ENCODE peak calls at places on chromosomes 12 and 14, in five cellular contexts. One of them, this sample, is unnamed.

GRCh38 chr12:93041416-93041815 is 112.3 kb upstream of the EEA1 start:
- DNase-seq in mesenchymal stem cell: no peak
- DNase-seq in IMR-90: no peak
- DNase-seq in H1: no peak
- DNase-seq in trophoblast cell: no peak
- DNase-seq in this sample: no peak

GRCh38 chr12:8819676-8819980 is 2.8 kb upstream of the A2ML1 start:
- DNase-seq in mesenchymal stem cell: no peak
- DNase-seq in IMR-90: peak
- DNase-seq in H1: no peak
- DNase-seq in trophoblast cell: peak
- DNase-seq in this sample: no peak

GRCh38 chr12:45343269-45344051 is 127.6 kb downstream of the ANO6 start:
- DNase-seq in mesenchymal stem cell: peak
- DNase-seq in IMR-90: peak
- DNase-seq in H1: no peak
- DNase-seq in trophoblast cell: peak
- DNase-seq in this sample: no peak

GRCh38 chr14:46819117-46819516 is 167.5 kb upstream of the RPL10L start:
- DNase-seq in mesenchymal stem cell: no peak
- DNase-seq in IMR-90: no peak
- DNase-seq in H1: no peak
- DNase-seq in trophoblast cell: no peak
- DNase-seq in this sample: no peak

GRCh38 chr14:104431929-104432541 is 147.5 kb upstream of the C14orf180 start:
- DNase-seq in mesenchymal stem cell: no peak
- DNase-seq in IMR-90: no peak
- DNase-seq in H1: no peak
- DNase-seq in trophoblast cell: no peak
- DNase-seq in this sample: no peak

GRCh38 chr12:132238487-132239248 is 90.7 kb downstream of the GALNT9 start:
- DNase-seq in mesenchymal stem cell: no peak
- DNase-seq in IMR-90: no peak
- DNase-seq in H1: no peak
- DNase-seq in trophoblast cell: no peak
- DNase-seq in this sample: no peak

GRCh38 chr12:120212301-120212700 is 11.4 kb upstream of the RPLP0 start:
- DNase-seq in mesenchymal stem cell: no peak
- DNase-seq in IMR-90: no peak
- DNase-seq in H1: no peak
- DNase-seq in trophoblast cell: no peak
- DNase-seq in this sample: no peak

GRCh38 chr14:22614240-22614799 is 16.2 kb downstream of the ABHD4 start:
- DNase-seq in mesenchymal stem cell: peak
- DNase-seq in IMR-90: peak
- DNase-seq in H1: no peak
- DNase-seq in trophoblast cell: peak
- DNase-seq in this sample: no peak

GRCh38 chr14:101069666-101070362 is 166.3 kb upstream of the RTL1 start:
- DNase-seq in mesenchymal stem cell: no peak
- DNase-seq in IMR-90: no peak
- DNase-seq in H1: no peak
- DNase-seq in trophoblast cell: no peak
- DNase-seq in this sample: no peak

GRCh38 chr12:91818236-91819131 is 327.2 kb downstream of the BTG1 start:
- DNase-seq in mesenchymal stem cell: peak
- DNase-seq in IMR-90: no peak
- DNase-seq in H1: no peak
- DNase-seq in trophoblast cell: no peak
- DNase-seq in this sample: peak

GRCh38 chr12:91813701-91814100 is 331.9 kb downstream of the BTG1 start:
- DNase-seq in mesenchymal stem cell: peak
- DNase-seq in IMR-90: peak
- DNase-seq in H1: no peak
- DNase-seq in trophoblast cell: no peak
- DNase-seq in this sample: no peak

GRCh38 chr12:91819132-91819447 is 326.6 kb downstream of the BTG1 start:
- DNase-seq in mesenchymal stem cell: no peak
- DNase-seq in IMR-90: no peak
- DNase-seq in H1: no peak
- DNase-seq in trophoblast cell: no peak
- DNase-seq in this sample: no peak

GRCh38 chr12:91811481-91812287 is 334.0 kb downstream of the BTG1 start:
- DNase-seq in mesenchymal stem cell: peak
- DNase-seq in IMR-90: peak
- DNase-seq in H1: no peak
- DNase-seq in trophoblast cell: peak
- DNase-seq in this sample: peak

GRCh38 chr12:91817512-91817911 is 328.1 kb downstream of the BTG1 start:
- DNase-seq in mesenchymal stem cell: no peak
- DNase-seq in IMR-90: no peak
- DNase-seq in H1: no peak
- DNase-seq in trophoblast cell: no peak
- DNase-seq in this sample: no peak
- H4K91ac ChIP-seq in mesenchymal stem cell: no peak
- H4K91ac ChIP-seq in IMR-90: no peak
- H4K91ac ChIP-seq in H1: no peak
- H4K91ac ChIP-seq in trophoblast cell: no peak
- H4K91ac ChIP-seq in this sample: no peak

GRCh38 chr12:78712834-78713455 is 151.6 kb upstream of the SYT1 start:
- DNase-seq in mesenchymal stem cell: no peak
- DNase-seq in IMR-90: no peak
- DNase-seq in H1: peak
- DNase-seq in trophoblast cell: no peak
- DNase-seq in this sample: no peak
- H4K91ac ChIP-seq in mesenchymal stem cell: no peak
- H4K91ac ChIP-seq in IMR-90: no peak
- H4K91ac ChIP-seq in H1: no peak
- H4K91ac ChIP-seq in trophoblast cell: no peak
- H4K91ac ChIP-seq in this sample: no peak

GRCh38 chr12:52032797-52033505 is 18.3 kb upstream of the NR4A1 start:
- DNase-seq in mesenchymal stem cell: peak
- DNase-seq in IMR-90: peak
- DNase-seq in H1: peak
- DNase-seq in trophoblast cell: peak
- DNase-seq in this sample: peak
- H4K91ac ChIP-seq in mesenchymal stem cell: no peak
- H4K91ac ChIP-seq in IMR-90: peak
- H4K91ac ChIP-seq in H1: no peak
- H4K91ac ChIP-seq in trophoblast cell: peak
- H4K91ac ChIP-seq in this sample: no peak

DNA sequence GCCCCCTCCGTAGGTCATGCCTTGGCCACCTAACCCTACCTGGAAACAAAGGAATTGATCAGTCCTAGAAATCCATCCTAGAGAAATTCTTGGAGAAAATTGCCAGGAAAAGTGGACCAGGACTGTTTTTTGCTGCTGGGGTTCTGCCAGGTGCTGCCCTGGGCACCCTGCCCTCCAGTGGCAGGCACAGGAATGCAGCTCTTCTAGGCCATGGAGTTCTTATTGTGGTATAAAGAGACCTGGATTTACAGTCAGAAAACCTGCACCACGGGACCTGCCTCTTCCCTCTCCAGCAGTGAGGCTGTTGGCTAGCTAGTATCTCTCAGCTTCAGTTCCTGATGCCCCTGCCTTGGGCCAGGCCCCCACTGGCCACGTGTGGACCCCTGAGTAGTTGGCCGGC is 59.7 kb downstream of the SLC24A4 start:
- DNase-seq in mesenchymal stem cell: no peak
- DNase-seq in IMR-90: no peak
- DNase-seq in H1: no peak
- DNase-seq in trophoblast cell: no peak
- DNase-seq in this sample: no peak
- H4K91ac ChIP-seq in mesenchymal stem cell: no peak
- H4K91ac ChIP-seq in IMR-90: no peak
- H4K91ac ChIP-seq in H1: no peak
- H4K91ac ChIP-seq in trophoblast cell: no peak
- H4K91ac ChIP-seq in this sample: no peak

GRCh38 chr14:68784995-68785816 is 7.7 kb downstream of the ZFP36L1 start:
- DNase-seq in mesenchymal stem cell: peak
- DNase-seq in IMR-90: peak
- DNase-seq in H1: no peak
- DNase-seq in trophoblast cell: peak
- DNase-seq in this sample: no peak
- H4K91ac ChIP-seq in mesenchymal stem cell: peak
- H4K91ac ChIP-seq in IMR-90: peak
- H4K91ac ChIP-seq in H1: no peak
- H4K91ac ChIP-seq in trophoblast cell: no peak
- H4K91ac ChIP-seq in this sample: no peak

GRCh38 chr12:14185441-14186192 is 179.9 kb upstream of the ATF7IP start:
- DNase-seq in mesenchymal stem cell: peak
- DNase-seq in IMR-90: peak
- DNase-seq in H1: no peak
- DNase-seq in trophoblast cell: peak
- DNase-seq in this sample: peak
- H4K91ac ChIP-seq in mesenchymal stem cell: no peak
- H4K91ac ChIP-seq in IMR-90: no peak
- H4K91ac ChIP-seq in H1: no peak
- H4K91ac ChIP-seq in trophoblast cell: peak
- H4K91ac ChIP-seq in this sample: no peak

GRCh38 chr12:104499207-104499606 is 42.5 kb downstream of the CHST11 start:
- DNase-seq in mesenchymal stem cell: no peak
- DNase-seq in IMR-90: no peak
- DNase-seq in H1: no peak
- DNase-seq in trophoblast cell: no peak
- DNase-seq in this sample: no peak
- H4K91ac ChIP-seq in mesenchymal stem cell: no peak
- H4K91ac ChIP-seq in IMR-90: no peak
- H4K91ac ChIP-seq in H1: no peak
- H4K91ac ChIP-seq in trophoblast cell: no peak
- H4K91ac ChIP-seq in this sample: no peak

GRCh38 chr12:130870442-130871285 is 1.2 kb upstream of the RAN start:
- DNase-seq in mesenchymal stem cell: peak
- DNase-seq in IMR-90: peak
- DNase-seq in H1: peak
- DNase-seq in trophoblast cell: peak
- DNase-seq in this sample: peak
- H4K91ac ChIP-seq in mesenchymal stem cell: no peak
- H4K91ac ChIP-seq in IMR-90: peak
- H4K91ac ChIP-seq in H1: peak
- H4K91ac ChIP-seq in trophoblast cell: peak
- H4K91ac ChIP-seq in this sample: no peak

GRCh38 chr14:68978550-68978911 is 571 bp downstream of the ACTN1 start:
- DNase-seq in mesenchymal stem cell: peak
- DNase-seq in IMR-90: no peak
- DNase-seq in H1: no peak
- DNase-seq in trophoblast cell: peak
- DNase-seq in this sample: peak
- H4K91ac ChIP-seq in mesenchymal stem cell: peak
- H4K91ac ChIP-seq in IMR-90: peak
- H4K91ac ChIP-seq in H1: peak
- H4K91ac ChIP-seq in trophoblast cell: peak
- H4K91ac ChIP-seq in this sample: no peak

This sample was measured in neuronal stem cell.